ENCODE peak calls at places on chromosomes 2 and 18, in nine cellular contexts. D is A549, I is upper lobe of left lung, S is upper lobe of right lung, G is ovary, Z is IMR-90, H is transverse colon, T is neural progenitor cell, U is PC-9. L is an unnamed sample.

GRCh38 chr2:32452338-32453064 is 95.7 kb downstream of the BIRC6 start:
- DNase-seq in I (no peak), D (no peak), S (no peak), G (no peak), U (no peak), Z (no peak), H (no peak), T (no peak), L (no peak)

GRCh38 chr2:54503192-54503591 is 47.1 kb downstream of the SPTBN1 start:
- DNase-seq in D (peak; percentile 60), I (no peak), T (peak; percentile 80), G (no peak), H (peak; percentile 28), Z (peak; percentile 24), U (no peak), S (no peak), L (no peak)

GRCh38 chr2:38533180-38533579 is 69.5 kb downstream of the HNRNPLL start:
- DNase-seq in I (no peak), S (no peak), G (no peak), U (no peak), Z (no peak), H (peak; percentile 61), T (no peak), D (no peak), L (no peak)

GRCh38 chr2:216151313-216152030 is 42.3 kb downstream of the XRCC5 start:
- DNase-seq in I (no peak), Z (peak; percentile 24), G (no peak), D (no peak), T (no peak), H (no peak), U (no peak), S (no peak), L (no peak)

GRCh38 chr2:11417946-11418585 is 47.9 kb downstream of the E2F6 start:
- DNase-seq in H (no peak), T (peak; percentile 23), Z (no peak), D (peak; percentile 71), U (peak; percentile 50), S (no peak), G (no peak), I (no peak), L (no peak)

GRCh38 chr2:73260338-73260984 is 23.8 kb downstream of the FBXO41 start:
- DNase-seq in I (peak; percentile 66), S (peak; percentile 79), H (peak; percentile 22), D (peak; percentile 76), G (no peak), T (peak; percentile 68), U (no peak), Z (peak; percentile 43), L (no peak)

GRCh38 chr2:69177785-69178636 is 165.0 kb downstream of the ANTXR1 start:
- DNase-seq in U (peak; percentile 68), I (peak; percentile 93), S (peak; percentile 93), T (peak; percentile 96), Z (peak; percentile 92), G (peak; percentile 86), H (peak; percentile 80), D (peak; percentile 93), L (no peak)

GRCh38 chr2:61862085-61862484 is 8.2 kb upstream of the FAM161A start:
- DNase-seq in D (no peak), T (no peak), H (no peak), S (no peak), U (no peak), G (no peak), Z (no peak), I (no peak), L (no peak)

GRCh38 chr2:102967451-102967850 is 205.6 kb downstream of the TMEM182 start:
- DNase-seq in G (no peak), U (no peak), Z (no peak), T (no peak), I (no peak), H (no peak), D (no peak), S (no peak), L (no peak)

GRCh38 chr2:112666764-112667122 is 21.0 kb downstream of the SLC20A1 start:
- DNase-seq in I (no peak), D (no peak), Z (no peak), T (no peak), U (peak; percentile 48), G (no peak), S (no peak), H (no peak), L (no peak)

GRCh38 chr18:5294113-5294617 is 1.4 kb downstream of the ZBTB14 start:
- DNase-seq in D (no peak), Z (peak; percentile 5), S (peak; percentile 83), T (no peak), U (no peak), G (no peak), I (no peak), H (peak; percentile 73), L (peak; percentile 39)

GRCh38 chr2:150588210-150588870 is 100.9 kb upstream of the RND3 start:
- DNase-seq in I (no peak), Z (no peak), S (no peak), U (no peak), D (peak; percentile 38), T (no peak), G (no peak), H (no peak), L (no peak)

GRCh38 chr2:150586858-150587257 is 99.4 kb upstream of the RND3 start:
- DNase-seq in G (no peak), U (peak; percentile 89), I (no peak), Z (peak; percentile 71), T (no peak), S (no peak), D (peak; percentile 83), H (no peak), L (no peak)

GRCh38 chr2:150589760-150590159 is 102.3 kb upstream of the RND3 start:
- DNase-seq in H (no peak), U (no peak), G (no peak), D (no peak), T (no peak), S (no peak), I (no peak), Z (peak; percentile 61), L (no peak)

GRCh38 chr2:150585221-150585971 is 97.9 kb upstream of the RND3 start:
- DNase-seq in G (no peak), U (no peak), I (no peak), Z (no peak), T (no peak), H (no peak), S (no peak), D (no peak), L (no peak)

GRCh38 chr2:150587547-150588209 is 100.2 kb upstream of the RND3 start:
- DNase-seq in D (no peak), S (no peak), I (no peak), T (no peak), U (no peak), H (no peak), Z (peak; percentile 65), G (no peak), L (no peak)
- H3K27ac ChIP-seq in D (peak overlapping the region; percentile 75), S (no peak overlapping the region), I (no peak overlapping the region), T (no peak overlapping the region), U (peak overlapping the region; percentile 46), H (no peak overlapping the region), Z (peak overlapping the region; percentile 93), G (no peak overlapping the region), L (peak overlapping the region; percentile 35)

GRCh38 chr18:44466997-44467396 is 213.7 kb upstream of the SETBP1 start:
- DNase-seq in D (no peak), Z (no peak), U (no peak), H (no peak), G (no peak), S (no peak), I (no peak), T (no peak), L (no peak)
- H3K9me3 ChIP-seq in D (no peaks in the 10 kb centered on the region), Z (no peaks in the 10 kb centered on the region), U (no peaks in the 10 kb centered on the region), H (no peaks in the 10 kb centered on the region), G (no peaks in the 10 kb centered on the region), S (no peaks in the 10 kb centered on the region), I (no peaks in the 10 kb centered on the region), T (no peaks in the 10 kb centered on the region), L (no peaks in the 10 kb centered on the region)

GRCh38 chr2:208906330-208906729 is 499.7 kb downstream of the PTH2R start:
- DNase-seq in I (no peak), T (no peak), Z (no peak), H (no peak), D (no peak), S (no peak), G (no peak), U (no peak), L (no peak)
- H3K4me1 ChIP-seq in I (no peaks in the 10 kb centered on the region), T (peaks cover 6% of the 10 kb centered on the region), Z (no peaks in the 10 kb centered on the region), H (no peaks in the 10 kb centered on the region), D (no peaks in the 10 kb centered on the region), S (no peaks in the 10 kb centered on the region), G (no peaks in the 10 kb centered on the region), U (no peaks in the 10 kb centered on the region), L (no peaks in the 10 kb centered on the region)

DNA sequence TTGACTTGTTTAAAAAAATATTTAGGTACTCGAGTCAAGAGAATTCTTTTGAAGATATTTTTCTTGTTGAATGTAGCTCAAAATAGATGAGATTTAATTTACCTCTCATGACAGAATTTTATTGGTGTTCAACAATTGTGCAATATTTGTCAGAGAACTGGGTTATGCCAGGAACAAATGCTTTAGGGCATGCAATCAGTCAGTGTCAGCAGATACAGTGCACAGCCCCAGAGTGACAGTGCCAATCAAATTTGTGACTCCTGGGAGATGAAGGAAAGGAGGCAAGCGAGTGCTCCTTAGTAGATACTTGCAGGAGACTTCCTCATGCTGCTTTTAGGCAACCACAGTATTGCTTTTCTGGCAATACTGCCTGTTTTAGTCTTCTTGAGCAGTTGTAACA is 81.2 kb upstream of the DSEL start:
- DNase-seq in U (no peak), T (no peak), D (no peak), I (no peak), Z (no peak), G (no peak), S (no peak), H (no peak), L (no peak)
- H3K27ac ChIP-seq in U (no peak overlapping the region), T (no peak overlapping the region), D (no peak overlapping the region), I (no peak overlapping the region), Z (no peak overlapping the region), G (no peak overlapping the region), S (no peak overlapping the region), H (no peak overlapping the region), L (no peak overlapping the region)

GRCh38 chr2:160255401-160255800 is 55.3 kb upstream of the ITGB6 start:
- DNase-seq in Z (no peak), I (no peak), S (no peak), G (no peak), T (no peak), D (no peak), U (no peak), H (no peak), L (no peak)
- H3K9me3 ChIP-seq in Z (no peaks in the 10 kb centered on the region), I (no peaks in the 10 kb centered on the region), S (no peaks in the 10 kb centered on the region), G (no peaks in the 10 kb centered on the region), T (no peaks in the 10 kb centered on the region), D (no peaks in the 10 kb centered on the region), U (peaks cover 3% of the 10 kb centered on the region), H (no peaks in the 10 kb centered on the region), L (no peaks in the 10 kb centered on the region)

GRCh38 chr2:133844214-133844892 is 276.1 kb upstream of the NCKAP5 start:
- DNase-seq in T (peak; percentile 86), I (no peak), D (peak; percentile 62), G (peak; percentile 15), U (no peak), S (peak; percentile 68), Z (peak; percentile 88), H (peak; percentile 67), L (peak; percentile 43)
- H3K4me1 ChIP-seq in T (no peaks in the 10 kb centered on the region), I (peaks cover 5% of the 10 kb centered on the region), D (peaks cover 18% of the 10 kb centered on the region), G (no peaks in the 10 kb centered on the region), U (no peaks in the 10 kb centered on the region), S (peaks cover 5% of the 10 kb centered on the region), Z (peaks cover 19% of the 10 kb centered on the region), H (no peaks in the 10 kb centered on the region), L (no peaks in the 10 kb centered on the region)

L was measured in breast epithelium.